ENCODE peak calls at places on chromosomes 1 and 21, in ten cellular contexts. E is body of pancreas; W is stimulated activated CD8-positive, alpha-beta memory T cell treated with anti-CD3 and anti-CD28 coated beads, Interleukin-7, amount 100 ng/mL, for 1 hour; L is AG09309; O is NCI-H1417; T is stimulated activated CD4-positive, alpha-beta T cell treated with anti-CD3 and anti-CD28 coated beads, TNF-alpha, amount 100 ng/mL, for 4 hours; C is heart right ventricle; P is colonic mucosa; Q is activated naive CD4-positive, alpha-beta T cell treated with anti-CD3 and anti-CD28 coated beads, Interleukin-2, amount 50 U/mL, for 72 hours; I is LNCaP clone FGC. V is an unnamed sample.

GRCh38 chr1:230084408-230085177 is 17.6 kb downstream of the GALNT2 start:
- DNase-seq in E (peak), W (no peak), L (peak), O (no peak), T (no peak), C (peak), P (no peak), Q (peak), I (no peak), V (peak)

GRCh38 chr1:200139661-200140250 is 112.2 kb downstream of the NR5A2 start:
- DNase-seq in E (no peak), W (no peak), L (peak), O (peak), T (no peak), C (peak), P (peak), Q (no peak), I (no peak), V (peak)

GRCh38 chr1:234866007-234866866 is 256.3 kb upstream of the IRF2BP2 start:
- DNase-seq in E (peak), W (no peak), L (no peak), O (no peak), T (no peak), C (peak), P (peak), Q (no peak), I (no peak), V (peak)

GRCh38 chr1:167210966-167211674 is 9.6 kb upstream of the POU2F1 start:
- DNase-seq in E (no peak), W (no peak), L (no peak), O (no peak), T (no peak), C (no peak), P (peak), Q (no peak), I (peak), V (no peak)

GRCh38 chr1:22288593-22289241 is 145.8 kb upstream of the WNT4 start:
- DNase-seq in E (no peak), W (no peak), L (no peak), O (no peak), T (no peak), C (no peak), P (no peak), Q (no peak), I (no peak), V (no peak)

GRCh38 chr1:19525607-19526545 is 40.5 kb upstream of the CAPZB start:
- DNase-seq in E (no peak), W (no peak), L (no peak), O (no peak), T (no peak), C (no peak), P (no peak), Q (no peak), I (no peak), V (peak)

GRCh38 chr21:17461014-17461413 is 51.8 kb upstream of the CXADR start:
- DNase-seq in E (no peak), W (no peak), L (peak), O (peak), T (no peak), C (peak), P (peak), Q (no peak), I (no peak), V (peak)

GRCh38 chr1:59139396-59139795 is 157.5 kb upstream of the FGGY start:
- DNase-seq in E (no peak), W (no peak), L (no peak), O (no peak), T (no peak), C (peak), P (no peak), Q (no peak), I (no peak), V (peak)

GRCh38 chr1:30818568-30819243 is 61.1 kb upstream of the LAPTM5 start:
- DNase-seq in E (no peak), W (no peak), L (no peak), O (no peak), T (no peak), C (no peak), P (no peak), Q (no peak), I (no peak), V (peak)

GRCh38 chr21:44354775-44355771 is 1.7 kb downstream of the TRPM2 start:
- DNase-seq in E (no peak), W (no peak), L (no peak), O (no peak), T (no peak), C (no peak), P (no peak), Q (no peak), I (no peak), V (no peak)

GRCh38 chr1:2205191-2205952 is 10.8 kb upstream of the FAAP20 start:
- DNase-seq in E (peak), W (peak), L (peak), O (peak), T (peak), C (peak), P (peak), Q (peak), I (peak), V (peak)

GRCh38 chr1:25566730-25567341 is 23.4 kb downstream of the LDLRAP1 start:
- DNase-seq in E (no peak), W (no peak), L (peak), O (peak), T (no peak), C (peak), P (no peak), Q (peak), I (peak), V (peak)

GRCh38 chr1:204615881-204616280 is 69.7 kb downstream of the LRRN2 start:
- DNase-seq in E (no peak), W (no peak), L (no peak), O (no peak), T (no peak), C (no peak), P (no peak), Q (no peak), I (no peak), V (no peak)

GRCh38 chr1:102790997-102791396 is 317.3 kb downstream of the COL11A1 start:
- DNase-seq in E (no peak), W (no peak), L (no peak), O (no peak), T (no peak), C (no peak), P (no peak), Q (no peak), I (no peak), V (no peak)

GRCh38 chr1:119713039-119713537 is 1.4 kb downstream of the PHGDH start:
- DNase-seq in E (no peak), W (no peak), L (no peak), O (peak), T (no peak), C (no peak), P (no peak), Q (no peak), I (no peak), V (peak)

GRCh38 chr1:100539836-100540536 is 2.0 kb downstream of the GPR88 start:
- DNase-seq in E (peak), W (no peak), L (no peak), O (peak), T (no peak), C (no peak), P (no peak), Q (peak), I (no peak), V (peak)

GRCh38 chr1:41681331-41682136 is 197.1 kb upstream of the EDN2 start:
- DNase-seq in E (no peak), W (no peak), L (peak), O (no peak), T (no peak), C (no peak), P (no peak), Q (no peak), I (no peak), V (no peak)

GRCh38 chr1:234372011-234372757 is 1.1 kb upstream of the COA6 start:
- DNase-seq in E (no peak), W (no peak), L (no peak), O (no peak), T (no peak), C (no peak), P (no peak), Q (no peak), I (no peak), V (no peak)

GRCh38 chr1:210214573-210215409 is 17.8 kb upstream of the SERTAD4 start:
- DNase-seq in E (no peak), W (no peak), L (no peak), O (no peak), T (no peak), C (no peak), P (no peak), Q (no peak), I (no peak), V (no peak)

GRCh38 chr21:39182016-39182415 is 1.2 kb downstream of the PSMG1 start:
- DNase-seq in E (no peak), W (no peak), L (no peak), O (no peak), T (no peak), C (no peak), P (no peak), Q (no peak), I (no peak), V (no peak)

GRCh38 chr1:238672262-238672661 is 714.1 kb upstream of the CHRM3 start:
- DNase-seq in E (no peak), W (no peak), L (no peak), O (no peak), T (no peak), C (no peak), P (no peak), Q (no peak), I (no peak), V (no peak)

GRCh38 chr1:226823643-226824042 is 46.8 kb upstream of the PSEN2 start:
- DNase-seq in E (no peak), W (no peak), L (no peak), O (no peak), T (no peak), C (no peak), P (no peak), Q (no peak), I (no peak), V (no peak)

GRCh38 chr1:92461364-92462097 is 25.2 kb downstream of the GFI1 start:
- DNase-seq in E (no peak), W (no peak), L (no peak), O (no peak), T (no peak), C (no peak), P (no peak), Q (no peak), I (no peak), V (no peak)

GRCh38 chr1:68675336-68675735 is 178.5 kb upstream of the DEPDC1 start:
- DNase-seq in E (no peak), W (no peak), L (no peak), O (no peak), T (no peak), C (no peak), P (no peak), Q (no peak), I (no peak), V (no peak)

GRCh38 chr1:12617511-12617900 is 504 bp downstream of the DHRS3 start:
- DNase-seq in E (peak), W (no peak), L (no peak), O (no peak), T (no peak), C (no peak), P (peak), Q (no peak), I (no peak), V (peak)

GRCh38 chr21:18547347-18547746 is 143.8 kb upstream of the TMPRSS15 start:
- DNase-seq in E (no peak), W (no peak), L (no peak), O (no peak), T (no peak), C (no peak), P (no peak), Q (no peak), I (no peak), V (no peak)

GRCh38 chr1:11797525-11798216 is 8.1 kb downstream of the MTHFR start:
- DNase-seq in E (no peak), W (no peak), L (no peak), O (no peak), T (no peak), C (peak), P (peak), Q (no peak), I (no peak), V (no peak)

GRCh38 chr1:219463629-219464028 is 149.3 kb downstream of the ZC3H11B start:
- DNase-seq in E (no peak), W (no peak), L (peak), O (no peak), T (no peak), C (no peak), P (no peak), Q (no peak), I (no peak), V (no peak)

GRCh38 chr1:36085126-36085525 is 1.2 kb downstream of the TEKT2 start:
- DNase-seq in E (no peak), W (no peak), L (no peak), O (no peak), T (no peak), C (no peak), P (no peak), Q (no peak), I (no peak), V (no peak)

GRCh38 chr1:228182296-228183030 is 16.9 kb downstream of the IBA57 start:
- DNase-seq in E (no peak), W (no peak), L (no peak), O (no peak), T (no peak), C (no peak), P (no peak), Q (no peak), I (no peak), V (no peak)

GRCh38 chr1:93728480-93729131 is 47.0 kb upstream of the BCAR3 start:
- DNase-seq in E (no peak), W (no peak), L (no peak), O (no peak), T (no peak), C (peak), P (no peak), Q (no peak), I (no peak), V (no peak)

GRCh38 chr1:205440476-205441317 is 15.1 kb downstream of the BLACAT1 start:
- DNase-seq in E (peak), W (peak), L (no peak), O (no peak), T (peak), C (peak), P (peak), Q (peak), I (peak), V (peak)

GRCh38 chr1:10604966-10605365 is 130.2 kb downstream of the PEX14 start:
- DNase-seq in E (no peak), W (no peak), L (no peak), O (no peak), T (no peak), C (no peak), P (no peak), Q (no peak), I (no peak), V (no peak)

GRCh38 chr1:62625415-62625814 is 28.1 kb downstream of the ANGPTL3 start:
- DNase-seq in E (no peak), W (no peak), L (no peak), O (no peak), T (no peak), C (no peak), P (no peak), Q (no peak), I (no peak), V (no peak)

GRCh38 chr21:31559368-31560119 is 99.9 kb upstream of the SOD1 start:
- DNase-seq in E (peak), W (peak), L (peak), O (peak), T (peak), C (peak), P (peak), Q (peak), I (no peak), V (peak)

GRCh38 chr1:27891196-27891889 is 19.0 kb downstream of the THEMIS2 start:
- DNase-seq in E (no peak), W (no peak), L (no peak), O (no peak), T (no peak), C (peak), P (no peak), Q (no peak), I (no peak), V (no peak)

GRCh38 chr1:211697356-211697755 is 21.9 kb upstream of the NEK2 start:
- DNase-seq in E (no peak), W (no peak), L (no peak), O (no peak), T (no peak), C (no peak), P (no peak), Q (no peak), I (no peak), V (no peak)

GRCh38 chr1:246139745-246140182 is 367.3 kb downstream of the SMYD3 start:
- DNase-seq in E (no peak), W (no peak), L (peak), O (no peak), T (no peak), C (no peak), P (no peak), Q (no peak), I (no peak), V (no peak)

GRCh38 chr21:36733857-36734256 is 34.9 kb downstream of the SIM2 start:
- DNase-seq in E (no peak), W (no peak), L (no peak), O (no peak), T (no peak), C (no peak), P (no peak), Q (no peak), I (no peak), V (no peak)

GRCh38 chr1:193181985-193182384 is 4.4 kb downstream of the B3GALT2 start:
- DNase-seq in E (no peak), W (no peak), L (no peak), O (no peak), T (no peak), C (peak), P (no peak), Q (no peak), I (no peak), V (no peak)